ENCODE peak calls at places on chromosome 11, in nine cellular contexts. One of them, this sample, is unnamed.

GRCh38 chr11:86638673-86639072 is 33.7 kb downstream of the ME3 start:
- DNase-seq in sciatic nerve: no peak
- DNase-seq in amniotic epithelial cell: no peak
- DNase-seq in BE2C: no peak
- DNase-seq in retinal pigment epithelial cell: no peak
- DNase-seq in pancreas: no peak
- DNase-seq in NCI-H69: no peak
- DNase-seq in fibroblast of the aortic adventitia: no peak
- DNase-seq in T-helper 2 cell: no peak
- DNase-seq in this sample: no peak

GRCh38 chr11:117970400-117971024 is 15.7 kb upstream of the IL10RA start:
- DNase-seq in sciatic nerve: no peak
- DNase-seq in amniotic epithelial cell: no peak
- DNase-seq in BE2C: no peak
- DNase-seq in retinal pigment epithelial cell: no peak
- DNase-seq in pancreas: no peak
- DNase-seq in NCI-H69: no peak
- DNase-seq in fibroblast of the aortic adventitia: no peak
- DNase-seq in T-helper 2 cell: no peak
- DNase-seq in this sample: no peak

GRCh38 chr11:46391578-46392420 is at the start of gene CHRM4:
- DNase-seq in sciatic nerve: no peak
- DNase-seq in amniotic epithelial cell: peak
- DNase-seq in BE2C: peak
- DNase-seq in retinal pigment epithelial cell: no peak
- DNase-seq in pancreas: peak
- DNase-seq in NCI-H69: peak
- DNase-seq in fibroblast of the aortic adventitia: no peak
- DNase-seq in T-helper 2 cell: no peak
- DNase-seq in this sample: no peak

GRCh38 chr11:123188508-123189165 is 6.4 kb downstream of the CLMP start:
- DNase-seq in sciatic nerve: no peak
- DNase-seq in amniotic epithelial cell: peak
- DNase-seq in BE2C: no peak
- DNase-seq in retinal pigment epithelial cell: peak
- DNase-seq in pancreas: no peak
- DNase-seq in NCI-H69: peak
- DNase-seq in fibroblast of the aortic adventitia: peak
- DNase-seq in T-helper 2 cell: no peak
- DNase-seq in this sample: no peak

GRCh38 chr11:3782963-3783362 is 14.4 kb downstream of the NUP98 start:
- DNase-seq in sciatic nerve: no peak
- DNase-seq in amniotic epithelial cell: no peak
- DNase-seq in BE2C: no peak
- DNase-seq in retinal pigment epithelial cell: no peak
- DNase-seq in pancreas: no peak
- DNase-seq in NCI-H69: no peak
- DNase-seq in fibroblast of the aortic adventitia: no peak
- DNase-seq in T-helper 2 cell: no peak
- DNase-seq in this sample: no peak

GRCh38 chr11:128048121-128048520 is 539.2 kb downstream of the ETS1 start:
- DNase-seq in sciatic nerve: no peak
- DNase-seq in amniotic epithelial cell: no peak
- DNase-seq in BE2C: no peak
- DNase-seq in retinal pigment epithelial cell: no peak
- DNase-seq in pancreas: no peak
- DNase-seq in NCI-H69: no peak
- DNase-seq in fibroblast of the aortic adventitia: no peak
- DNase-seq in T-helper 2 cell: no peak
- DNase-seq in this sample: no peak

GRCh38 chr11:9091044-9091936 is at the start of gene SCUBE2:
- DNase-seq in sciatic nerve: no peak
- DNase-seq in amniotic epithelial cell: no peak
- DNase-seq in BE2C: no peak
- DNase-seq in retinal pigment epithelial cell: no peak
- DNase-seq in pancreas: peak
- DNase-seq in NCI-H69: peak
- DNase-seq in fibroblast of the aortic adventitia: no peak
- DNase-seq in T-helper 2 cell: no peak
- DNase-seq in this sample: no peak

GRCh38 chr11:12279672-12280108 is 97.7 kb upstream of the PARVA start:
- DNase-seq in sciatic nerve: no peak
- DNase-seq in amniotic epithelial cell: no peak
- DNase-seq in BE2C: no peak
- DNase-seq in retinal pigment epithelial cell: no peak
- DNase-seq in pancreas: no peak
- DNase-seq in NCI-H69: no peak
- DNase-seq in fibroblast of the aortic adventitia: no peak
- DNase-seq in T-helper 2 cell: no peak
- DNase-seq in this sample: no peak

GRCh38 chr11:66157182-66157864 is 87.3 kb downstream of the PACS1 start:
- DNase-seq in sciatic nerve: no peak
- DNase-seq in amniotic epithelial cell: no peak
- DNase-seq in BE2C: no peak
- DNase-seq in retinal pigment epithelial cell: no peak
- DNase-seq in pancreas: no peak
- DNase-seq in NCI-H69: no peak
- DNase-seq in fibroblast of the aortic adventitia: peak
- DNase-seq in T-helper 2 cell: no peak
- DNase-seq in this sample: no peak

GRCh38 chr11:43738600-43739409 is 58.3 kb downstream of the HSD17B12 start:
- DNase-seq in sciatic nerve: no peak
- DNase-seq in amniotic epithelial cell: peak
- DNase-seq in BE2C: peak
- DNase-seq in retinal pigment epithelial cell: peak
- DNase-seq in pancreas: no peak
- DNase-seq in NCI-H69: peak
- DNase-seq in fibroblast of the aortic adventitia: peak
- DNase-seq in T-helper 2 cell: no peak
- DNase-seq in this sample: no peak

GRCh38 chr11:45543808-45544422 is 121.5 kb downstream of the CHST1 start:
- DNase-seq in sciatic nerve: no peak
- DNase-seq in amniotic epithelial cell: no peak
- DNase-seq in BE2C: no peak
- DNase-seq in retinal pigment epithelial cell: no peak
- DNase-seq in pancreas: no peak
- DNase-seq in NCI-H69: no peak
- DNase-seq in fibroblast of the aortic adventitia: peak
- DNase-seq in T-helper 2 cell: no peak
- DNase-seq in this sample: no peak

GRCh38 chr11:99370557-99371200 is 349.9 kb downstream of the CNTN5 start:
- DNase-seq in sciatic nerve: no peak
- DNase-seq in amniotic epithelial cell: peak
- DNase-seq in BE2C: peak
- DNase-seq in retinal pigment epithelial cell: peak
- DNase-seq in pancreas: no peak
- DNase-seq in NCI-H69: peak
- DNase-seq in fibroblast of the aortic adventitia: peak
- DNase-seq in T-helper 2 cell: no peak
- DNase-seq in this sample: no peak

This sample was measured in GM06990.